ENCODE peak calls at places on chromosome 7, in ten cellular contexts. A is tibial nerve, G is IMR-90, X is spleen, R is testis, P is ovary, V is sigmoid colon, K is HepG2, F is HCT116, U is adrenal gland. I is an unnamed sample.

GRCh38 chr7:98826400-98826799 is 43.4 kb downstream of the TMEM130 start:
- DNase-seq in A (no peak), G (no peak), X (no peak), R (no peak), P (no peak), V (no peak), K (no peak), F (no peak), U (no peak), I (no peak)

GRCh38 chr7:70830426-70830825 is 301.5 kb upstream of the GALNT17 start:
- DNase-seq in A (no peak), G (no peak), X (no peak), R (no peak), P (no peak), V (no peak), K (peak; percentile 81), F (no peak), U (no peak), I (no peak)

GRCh38 chr7:120989571-120990220 is 1.2 kb downstream of the CPED1 start:
- DNase-seq in A (no peak), G (peak; percentile 38), X (peak; percentile 67), R (no peak), P (peak; percentile 37), V (peak; percentile 70), K (no peak), F (no peak), U (peak; percentile 23), I (no peak)

GRCh38 chr7:16813232-16813616 is 8.4 kb upstream of the AGR2 start:
- DNase-seq in A (no peak), G (no peak), X (no peak), R (no peak), P (no peak), V (no peak), K (no peak), F (no peak), U (no peak), I (peak; percentile 18)

GRCh38 chr7:127865466-127865865 is 165.8 kb downstream of the LRRC4 start:
- DNase-seq in A (no peak), G (peak; percentile 72), X (no peak), R (peak; percentile 19), P (no peak), V (no peak), K (peak; percentile 20), F (no peak), U (peak; percentile 72), I (no peak)

GRCh38 chr7:101239191-101239950 is 1.8 kb upstream of the CLDN15 start:
- DNase-seq in A (no peak), G (no peak), X (peak; percentile 81), R (no peak), P (no peak), V (no peak), K (no peak), F (no peak), U (peak; percentile 78), I (no peak)

GRCh38 chr7:21169667-21170605 is 257.9 kb upstream of the SP4 start:
- DNase-seq in A (no peak), G (no peak), X (no peak), R (no peak), P (no peak), V (no peak), K (no peak), F (no peak), U (no peak), I (no peak)

GRCh38 chr7:2175514-2175913 is 57.2 kb downstream of the MAD1L1 start:
- DNase-seq in A (no peak), G (peak; percentile 97), X (no peak), R (peak; percentile 81), P (peak; percentile 57), V (no peak), K (peak; percentile 12), F (no peak), U (peak; percentile 50), I (no peak)

GRCh38 chr7:132422502-132423101 is 153.7 kb downstream of the PLXNA4 start:
- DNase-seq in A (no peak), G (no peak), X (peak; percentile 37), R (no peak), P (no peak), V (no peak), K (no peak), F (no peak), U (no peak), I (no peak)

GRCh38 chr7:46747222-46747621 is 826.1 kb upstream of the IGFBP3 start:
- DNase-seq in A (no peak), G (no peak), X (no peak), R (no peak), P (no peak), V (no peak), K (no peak), F (peak; percentile 26), U (no peak), I (no peak)

GRCh38 chr7:131123991-131124629 is 203.6 kb upstream of the MKLN1 start:
- DNase-seq in A (no peak), G (no peak), X (no peak), R (no peak), P (no peak), V (no peak), K (no peak), F (no peak), U (no peak), I (no peak)

GRCh38 chr7:50304158-50304910 is at the start of gene IKZF1:
- DNase-seq in A (no peak), G (no peak), X (peak; percentile 96), R (peak; percentile 53), P (no peak), V (peak; percentile 78), K (no peak), F (no peak), U (peak; percentile 46), I (no peak)

GRCh38 chr7:8121243-8121642 is 140.7 kb downstream of the ICA1 start:
- DNase-seq in A (no peak), G (no peak), X (no peak), R (no peak), P (no peak), V (no peak), K (no peak), F (no peak), U (no peak), I (no peak)
- H3K27ac ChIP-seq in A (no peak overlapping the region), G (no peak overlapping the region), X (no peak overlapping the region), R (no peak overlapping the region), P (no peak overlapping the region), V (no peak overlapping the region), K (no peak overlapping the region), F (no peak overlapping the region), U (no peak overlapping the region), I (no peak overlapping the region)

DNA sequence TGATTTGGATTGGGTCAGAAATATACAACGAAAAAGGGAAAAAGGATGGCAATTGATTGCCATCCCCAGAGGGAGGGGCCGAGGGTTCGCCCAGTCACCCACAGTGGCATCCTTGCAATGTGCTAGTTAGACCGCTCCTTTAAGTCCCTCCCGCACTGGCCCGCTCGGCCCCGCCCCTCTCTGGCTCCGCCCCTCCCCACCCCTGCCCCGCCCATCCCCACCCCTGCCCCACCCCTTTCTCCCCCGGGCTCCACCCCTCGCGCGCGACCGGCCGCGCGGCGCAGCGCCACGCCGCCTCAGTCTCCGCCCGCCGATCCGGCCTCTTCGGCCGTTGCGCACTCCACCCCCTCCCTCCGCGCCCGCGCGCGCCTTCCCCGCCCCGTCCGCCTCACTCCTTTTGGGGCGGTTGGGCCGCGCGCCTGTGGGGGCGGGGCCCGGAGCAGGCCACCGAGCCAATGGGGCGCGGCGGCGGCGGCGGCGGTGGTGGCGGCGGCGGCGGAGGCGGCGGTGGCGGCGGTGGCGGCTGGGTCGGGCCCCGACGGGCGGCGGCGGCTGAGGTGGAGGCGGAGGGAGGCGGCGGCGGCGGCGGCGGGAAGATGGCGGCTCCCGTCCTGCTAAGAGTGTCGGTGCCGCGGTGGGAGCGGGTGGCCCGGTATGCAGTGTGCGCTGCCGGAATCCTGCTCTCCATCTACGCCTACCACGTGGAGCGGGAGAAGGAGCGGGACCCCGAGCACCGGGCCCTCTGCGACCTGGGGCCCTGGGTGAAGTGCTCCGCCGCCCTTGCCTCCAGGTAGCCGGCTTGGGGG is at the start of gene VKORC1L1:
- DNase-seq in A (peak; percentile 89), G (peak; percentile 89), X (peak; percentile 99), R (peak; percentile 94), P (peak; percentile 94), V (peak; percentile 97), K (peak; percentile 80), F (peak; percentile 80), U (peak; percentile 93), I (peak; percentile 93)
- TF ChIP-seq POLR2A in A (no peak), G (peak; percentile 46), X (no peak), R (no peak), P (peak; percentile 7), V (no peak), K (no peak), F (no peak), U (peak; percentile 51), I (peak; percentile 32)

DNA sequence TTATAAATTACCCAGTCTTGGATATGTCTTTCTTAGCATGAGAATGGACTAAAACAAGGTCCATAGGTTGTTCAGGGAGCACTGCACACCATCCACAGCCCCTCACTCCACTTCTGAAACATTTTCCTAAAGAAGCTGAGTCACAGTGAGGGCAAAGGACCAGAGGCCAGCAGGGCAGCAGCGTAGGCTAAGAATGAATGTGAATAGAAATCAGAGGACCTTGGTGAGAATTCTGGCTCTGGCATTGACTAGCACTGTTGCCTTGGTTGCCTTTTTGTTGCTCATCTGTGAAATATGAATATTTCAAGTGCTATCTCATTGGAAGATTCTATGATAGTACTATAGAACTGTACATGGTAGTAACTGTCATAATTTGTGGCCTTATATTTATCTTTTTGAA is 41.7 kb upstream of the TOMM7 start:
- DNase-seq in A (no peak), G (peak; percentile 62), X (no peak), R (no peak), P (no peak), V (no peak), K (no peak), F (no peak), U (no peak), I (no peak)
- H3K27ac ChIP-seq in A (peak overlapping the region; percentile 67), G (peak overlapping the region; percentile 77), X (no peak overlapping the region), R (no peak overlapping the region), P (no peak overlapping the region), V (no peak overlapping the region), K (no peak overlapping the region), F (no peak overlapping the region), U (no peak overlapping the region), I (no peak overlapping the region)

GRCh38 chr7:27156508-27156898 is at the start of gene HOXA7:
- DNase-seq in A (peak; percentile 80), G (peak; percentile 63), X (peak; percentile 74), R (peak; percentile 46), P (peak; percentile 38), V (peak; percentile 96), K (no peak), F (no peak), U (peak; percentile 90), I (no peak)

GRCh38 chr7:27156901-27157716 is 634 bp upstream of the HOXA7 start:
- DNase-seq in A (no peak), G (no peak), X (peak; percentile 70), R (peak; percentile 16), P (peak; percentile 6), V (peak; percentile 74), K (no peak), F (no peak), U (peak; percentile 28), I (no peak)

GRCh38 chr7:27154369-27154768 is 2.0 kb upstream of the HOXA3 start:
- DNase-seq in A (no peak), G (no peak), X (no peak), R (peak; percentile 6), P (peak; percentile 6), V (peak; percentile 61), K (no peak), F (no peak), U (peak; percentile 15), I (no peak)

GRCh38 chr7:27154901-27155815 is 1.3 kb downstream of the HOXA7 start:
- DNase-seq in A (no peak), G (no peak), X (peak; percentile 74), R (peak; percentile 10), P (peak; percentile 3), V (peak; percentile 68), K (no peak), F (no peak), U (peak; percentile 62), I (no peak)

GRCh38 chr7:27155816-27156507 is 513 bp downstream of the HOXA7 start:
- DNase-seq in A (no peak), G (no peak), X (peak; percentile 78), R (peak; percentile 20), P (peak; percentile 8), V (peak; percentile 80), K (no peak), F (no peak), U (peak; percentile 67), I (no peak)
- TF ChIP-seq POLR2A in A (no peak), G (no peak), X (no peak), R (no peak), P (no peak), V (no peak), K (no peak), F (peak; percentile 47), U (peak; percentile 52), I (peak; percentile 27)

I was measured in prostate gland.